ENCODE peak calls at places on chromosome 6, in seven cellular contexts. T is psoas muscle; I is CD4-positive, alpha-beta T cell; J is A549; Z is GM23248; Q is endodermal cell; G is coronary artery. U is an unnamed sample.

GRCh38 chr6:135144678-135145508 is 36.2 kb upstream of the MYB start:
- DNase-seq in T (no peak), I (no peak), J (peak), Z (peak), Q (no peak), G (no peak), U (no peak)

GRCh38 chr6:4687989-4688947 is 87.9 kb upstream of the CDYL start:
- DNase-seq in T (peak), I (no peak), J (peak), Z (peak), Q (no peak), G (no peak), U (no peak)

GRCh38 chr6:72218125-72218524 is 331.8 kb downstream of the RIMS1 start:
- DNase-seq in T (no peak), I (no peak), J (peak), Z (peak), Q (peak), G (no peak), U (no peak)

GRCh38 chr6:65299236-65299635 is 407.8 kb downstream of the EYS start:
- DNase-seq in T (no peak), I (no peak), J (no peak), Z (no peak), Q (no peak), G (no peak), U (no peak)

GRCh38 chr6:46174904-46175303 is 4.1 kb upstream of the ENPP5 start:
- DNase-seq in T (no peak), I (no peak), J (no peak), Z (no peak), Q (no peak), G (no peak), U (no peak)

GRCh38 chr6:158662607-158663464 is 13.0 kb downstream of the SYTL3 start:
- DNase-seq in T (peak), I (no peak), J (no peak), Z (no peak), Q (no peak), G (no peak), U (no peak)

GRCh38 chr6:131839388-131839787 is 31.6 kb downstream of the ENPP1 start:
- DNase-seq in T (no peak), I (no peak), J (no peak), Z (no peak), Q (no peak), G (no peak), U (no peak)

GRCh38 chr6:36904851-36905393 is 19.2 kb downstream of the C6orf89 start:
- DNase-seq in T (no peak), I (no peak), J (no peak), Z (no peak), Q (no peak), G (no peak), U (no peak)

GRCh38 chr6:167107787-167108186 is 15.1 kb upstream of the CCR6 start:
- DNase-seq in T (no peak), I (no peak), J (no peak), Z (no peak), Q (no peak), G (no peak), U (no peak)

GRCh38 chr6:34391711-34392496 is 565 bp downstream of the NUDT3 start:
- DNase-seq in T (peak), I (peak), J (peak), Z (peak), Q (peak), G (peak), U (peak)

GRCh38 chr6:137191670-137192069 is 18.2 kb upstream of the IL22RA2 start:
- DNase-seq in T (no peak), I (no peak), J (no peak), Z (no peak), Q (no peak), G (no peak), U (no peak)

GRCh38 chr6:90025418-90026089 is 131.3 kb downstream of the GJA10 start:
- DNase-seq in T (no peak), I (no peak), J (peak), Z (peak), Q (no peak), G (no peak), U (no peak)

GRCh38 chr6:90284236-90284744 is 12.4 kb downstream of the BACH2 start:
- DNase-seq in T (no peak), I (no peak), J (peak), Z (peak), Q (peak), G (no peak), U (no peak)

GRCh38 chr6:12232339-12232738 is 57.8 kb upstream of the EDN1 start:
- DNase-seq in T (no peak), I (no peak), J (no peak), Z (peak), Q (no peak), G (no peak), U (no peak)

GRCh38 chr6:45616209-45616608 is 238.5 kb upstream of the SUPT3H start:
- DNase-seq in T (no peak), I (no peak), J (no peak), Z (no peak), Q (no peak), G (no peak), U (no peak)

GRCh38 chr6:18741741-18742140 is 354.6 kb downstream of the RNF144B start:
- DNase-seq in T (no peak), I (no peak), J (no peak), Z (no peak), Q (no peak), G (no peak), U (no peak)

GRCh38 chr6:40398034-40398679 is 189.0 kb downstream of the LRFN2 start:
- DNase-seq in T (no peak), I (no peak), J (no peak), Z (no peak), Q (no peak), G (no peak), U (no peak)

GRCh38 chr6:52497652-52498408 is 77.7 kb downstream of the EFHC1 start:
- DNase-seq in T (peak), I (no peak), J (no peak), Z (peak), Q (no peak), G (no peak), U (peak)

GRCh38 chr6:18400831-18401446 is 13.8 kb downstream of the RNF144B start:
- DNase-seq in T (no peak), I (no peak), J (no peak), Z (peak), Q (no peak), G (no peak), U (no peak)

GRCh38 chr6:116019428-116019827 is 41.3 kb downstream of the FRK start:
- DNase-seq in T (no peak), I (no peak), J (no peak), Z (no peak), Q (no peak), G (no peak), U (no peak)

GRCh38 chr6:163162874-163163213 is 251.7 kb upstream of the QKI start:
- DNase-seq in T (no peak), I (no peak), J (no peak), Z (no peak), Q (no peak), G (no peak), U (no peak)

GRCh38 chr6:37552267-37552666 is 52.6 kb upstream of the CCDC167 start:
- DNase-seq in T (no peak), I (no peak), J (no peak), Z (no peak), Q (no peak), G (no peak), U (no peak)

GRCh38 chr6:133609404-133610270 is 279.3 kb upstream of the TCF21 start:
- DNase-seq in T (no peak), I (no peak), J (peak), Z (peak), Q (no peak), G (no peak), U (no peak)

GRCh38 chr6:136927313-136927712 is 5.2 kb downstream of the SLC35D3 start:
- DNase-seq in T (no peak), I (no peak), J (peak), Z (no peak), Q (peak), G (no peak), U (no peak)

GRCh38 chr6:121260651-121261102 is 73.6 kb downstream of the TBC1D32 start:
- DNase-seq in T (peak), I (no peak), J (no peak), Z (peak), Q (no peak), G (no peak), U (peak)

GRCh38 chr6:39143238-39143930 is 28.4 kb upstream of the SAYSD1 start:
- DNase-seq in T (no peak), I (no peak), J (no peak), Z (no peak), Q (no peak), G (no peak), U (no peak)

GRCh38 chr6:92047886-92048285 is 1371.5 kb downstream of the EPHA7 start:
- DNase-seq in T (no peak), I (no peak), J (no peak), Z (no peak), Q (no peak), G (no peak), U (no peak)

GRCh38 chr6:99178168-99178567 is 171.3 kb downstream of the FAXC start:
- DNase-seq in T (no peak), I (no peak), J (no peak), Z (no peak), Q (no peak), G (no peak), U (no peak)

GRCh38 chr6:25971187-25971811 is 8.7 kb downstream of the TRIM38 start:
- DNase-seq in T (peak), I (no peak), J (peak), Z (peak), Q (no peak), G (no peak), U (no peak)

GRCh38 chr6:31690231-31691077 is 9.6 kb upstream of the LY6G5C start:
- DNase-seq in T (no peak), I (no peak), J (no peak), Z (no peak), Q (no peak), G (no peak), U (no peak)
- H3K27ac ChIP-seq in T (no peak), I (no peak), J (no peak), Z (no peak), Q (no peak), G (no peak), U (no peak)

GRCh38 chr6:2819115-2819514 is 22.5 kb downstream of the SERPINB1 start:
- DNase-seq in T (no peak), I (no peak), J (no peak), Z (no peak), Q (no peak), G (no peak), U (no peak)
- H3K27ac ChIP-seq in T (no peak), I (no peak), J (peak), Z (peak), Q (no peak), G (peak), U (peak)

DNA sequence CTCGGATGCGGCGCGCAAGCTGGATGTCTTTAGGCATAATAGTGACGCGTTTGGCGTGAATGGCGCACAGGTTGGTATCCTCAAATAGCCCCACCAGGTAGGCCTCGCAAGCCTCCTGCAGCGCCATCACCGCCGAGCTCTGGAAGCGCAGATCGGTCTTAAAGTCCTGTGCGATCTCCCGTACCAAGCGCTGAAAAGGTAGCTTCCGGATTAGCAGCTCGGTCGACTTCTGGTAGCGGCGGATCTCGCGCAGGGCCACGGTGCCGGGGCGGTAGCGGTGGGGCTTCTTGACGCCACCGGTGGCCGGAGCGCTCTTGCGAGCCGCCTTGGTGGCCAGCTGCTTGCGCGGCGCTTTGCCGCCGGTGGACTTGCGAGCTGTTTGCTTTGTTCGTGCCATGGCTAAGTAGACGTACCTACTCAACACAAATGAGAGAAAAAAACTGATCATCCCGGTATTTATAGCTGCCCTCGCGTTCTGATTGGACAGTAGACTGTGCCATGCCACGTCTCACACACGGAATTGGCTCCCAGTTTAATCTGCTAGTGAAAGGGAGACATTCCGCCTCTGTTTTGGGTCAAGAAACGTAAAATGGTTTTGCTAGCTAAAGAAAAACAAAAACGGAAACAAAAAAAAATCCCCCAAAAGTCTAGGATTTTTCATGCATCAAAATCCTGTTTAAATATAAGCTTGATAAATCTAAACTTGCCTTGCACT is 40.1 kb downstream of the OR2B2 start:
- DNase-seq in T (peak), I (peak), J (peak), Z (peak), Q (peak), G (no peak), U (peak)
- H3K27ac ChIP-seq in T (no peak), I (peak), J (peak), Z (peak), Q (peak), G (peak), U (peak)

GRCh38 chr6:42779521-42779920 is 2.3 kb upstream of the BICRAL start:
- DNase-seq in T (no peak), I (no peak), J (no peak), Z (no peak), Q (no peak), G (no peak), U (no peak)

GRCh38 chr6:42774201-42774600 is 7.7 kb upstream of the BICRAL start:
- DNase-seq in T (no peak), I (no peak), J (no peak), Z (no peak), Q (no peak), G (no peak), U (no peak)

GRCh38 chr6:42781546-42781810 is 374 bp upstream of the BICRAL start:
- DNase-seq in T (no peak), I (no peak), J (no peak), Z (no peak), Q (no peak), G (no peak), U (no peak)

GRCh38 chr6:42778072-42778471 is 3.8 kb upstream of the BICRAL start:
- DNase-seq in T (no peak), I (no peak), J (no peak), Z (no peak), Q (no peak), G (no peak), U (no peak)

DNA sequence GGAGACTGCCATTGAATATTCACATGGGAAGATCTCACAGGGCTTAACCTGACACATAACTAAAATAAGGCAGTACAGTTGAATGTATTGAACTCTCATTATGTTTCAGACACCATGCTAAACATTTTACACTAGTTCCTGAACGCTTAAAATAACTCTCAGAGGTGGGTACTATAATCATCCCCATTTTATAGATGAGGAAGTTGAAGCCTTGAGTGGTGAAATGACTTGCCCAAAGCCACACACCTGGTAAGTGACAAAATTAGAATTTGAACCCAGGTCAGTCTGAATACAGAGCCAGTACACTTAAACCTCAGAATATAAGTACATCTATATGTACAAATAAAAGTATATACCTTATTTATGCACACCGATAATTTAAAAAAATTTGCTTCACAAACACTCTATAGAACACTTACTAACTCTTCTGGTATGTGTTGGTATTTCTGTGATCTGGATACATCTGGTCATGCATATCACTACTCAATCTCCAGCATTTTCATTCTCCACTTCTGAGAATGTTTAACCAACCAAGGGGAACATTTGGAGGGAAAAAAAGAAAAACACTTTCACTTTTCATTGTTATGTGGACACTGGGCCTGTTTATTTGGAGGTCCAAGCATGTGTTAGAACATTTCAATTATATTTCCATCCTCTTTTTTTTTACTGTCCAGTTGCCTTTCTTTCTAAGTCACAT is 4.6 kb upstream of the BICRAL start:
- DNase-seq in T (no peak), I (no peak), J (no peak), Z (peak), Q (no peak), G (no peak), U (no peak)
- H3K27ac ChIP-seq in T (no peak), I (no peak), J (no peak), Z (peak), Q (no peak), G (no peak), U (no peak)

DNA sequence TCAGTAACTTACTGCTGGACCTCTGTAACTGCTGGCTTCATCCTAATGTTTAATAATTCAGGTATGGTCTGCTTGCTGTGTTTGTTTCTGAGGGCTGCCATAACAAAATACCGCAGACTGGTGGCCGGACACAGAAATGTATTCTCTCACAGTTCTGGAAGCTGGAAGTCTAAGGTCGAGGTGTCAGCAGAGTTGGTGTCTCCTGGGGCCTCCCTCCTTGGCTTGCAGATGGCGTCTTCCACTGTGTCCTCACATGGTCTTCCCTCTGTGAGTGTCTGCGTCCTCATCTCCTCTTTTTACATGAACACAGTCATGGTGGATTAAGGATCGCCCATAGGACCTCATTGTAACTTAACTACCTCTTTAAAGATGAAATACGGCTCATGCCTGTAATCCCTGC is 389.7 kb upstream of the JARID2 start:
- DNase-seq in T (no peak), I (no peak), J (no peak), Z (no peak), Q (no peak), G (no peak), U (no peak)
- H3K27ac ChIP-seq in T (no peak), I (no peak), J (no peak), Z (no peak), Q (no peak), G (no peak), U (no peak)

DNA sequence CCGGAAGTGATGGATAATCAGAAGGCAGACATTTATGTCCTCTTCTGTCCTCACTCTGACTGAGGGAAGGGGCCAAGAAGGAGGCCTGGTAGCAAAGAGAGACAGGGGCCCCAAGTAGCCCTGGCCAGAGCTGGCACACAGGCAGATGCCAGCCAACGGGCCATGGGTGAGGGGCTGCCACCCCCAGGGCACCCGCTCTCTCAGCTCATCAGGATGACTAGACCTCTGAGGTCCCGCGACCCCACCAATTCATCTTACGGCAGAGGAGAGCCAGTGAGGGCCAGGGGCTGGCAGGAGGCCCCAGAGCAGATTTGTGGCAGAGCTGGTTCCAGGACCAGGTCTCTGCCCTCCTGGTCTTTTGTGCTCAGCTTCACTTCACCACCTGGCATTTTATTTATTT is 43.1 kb upstream of the MDFI start:
- DNase-seq in T (no peak), I (no peak), J (no peak), Z (no peak), Q (no peak), G (no peak), U (no peak)
- H3K27ac ChIP-seq in T (no peak), I (no peak), J (no peak), Z (no peak), Q (no peak), G (no peak), U (no peak)

DNA sequence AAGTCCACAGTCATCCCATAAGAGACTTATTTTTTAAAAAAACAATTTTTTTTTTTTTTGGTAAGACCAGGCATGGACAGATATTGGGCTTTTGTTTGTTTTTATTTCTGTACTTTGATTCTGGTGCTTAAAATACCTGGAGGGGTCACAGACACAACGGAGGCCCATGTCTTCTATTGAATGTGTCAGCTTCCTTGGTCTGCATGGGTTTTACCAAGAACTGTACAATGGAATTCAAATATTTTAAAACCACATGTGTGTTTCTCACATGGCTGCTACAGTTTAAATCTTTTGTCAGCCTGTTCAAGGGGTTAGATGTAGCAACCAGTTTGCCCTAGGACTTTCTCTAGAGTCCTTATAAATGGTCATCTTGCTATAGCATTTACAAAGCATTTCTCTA is 139.8 kb downstream of the SOX4 start:
- DNase-seq in T (no peak), I (no peak), J (no peak), Z (no peak), Q (no peak), G (no peak), U (no peak)
- H3K27ac ChIP-seq in T (no peak), I (no peak), J (peak), Z (no peak), Q (no peak), G (no peak), U (no peak)

GRCh38 chr6:126228001-126228791 is 111.7 kb upstream of the CENPW start:
- DNase-seq in T (no peak), I (no peak), J (no peak), Z (no peak), Q (no peak), G (no peak), U (no peak)
- H3K27ac ChIP-seq in T (no peak), I (no peak), J (no peak), Z (no peak), Q (no peak), G (no peak), U (no peak)

DNA sequence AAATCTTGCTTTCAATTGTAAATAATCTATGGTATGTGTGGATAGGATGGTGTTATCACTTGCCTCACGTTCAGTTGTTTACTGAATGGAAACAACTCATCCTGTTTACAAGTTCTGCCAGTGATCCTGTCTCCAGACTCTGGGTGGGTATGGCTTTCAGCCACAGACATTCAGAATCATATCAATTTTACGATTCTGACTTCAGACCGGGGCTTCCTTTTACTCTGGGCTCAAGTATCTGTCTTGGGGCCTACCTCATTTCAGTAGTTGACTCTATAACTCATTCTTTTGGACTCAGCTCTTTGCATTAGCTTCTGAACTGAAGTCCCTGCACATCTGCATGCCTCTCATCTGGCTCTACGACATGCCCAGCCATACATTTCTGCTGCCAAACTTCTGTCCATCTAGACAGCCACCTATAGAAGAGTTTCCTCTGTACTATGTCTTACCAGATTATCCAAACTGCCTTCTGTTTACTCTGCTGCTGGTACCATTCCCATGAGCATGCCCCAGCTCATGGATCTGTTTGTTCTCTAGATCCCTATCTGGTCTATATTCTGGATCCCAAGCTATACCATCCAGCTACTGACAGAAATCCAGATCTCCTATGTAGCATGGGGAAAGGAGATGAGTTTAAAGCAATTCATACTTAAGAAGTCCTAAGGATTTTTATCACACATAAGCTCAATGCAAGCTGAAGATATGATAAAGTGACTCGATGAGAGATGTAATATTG is 34.3 kb downstream of the FYN start:
- DNase-seq in T (no peak), I (no peak), J (no peak), Z (no peak), Q (no peak), G (no peak), U (no peak)
- H3K27ac ChIP-seq in T (no peak), I (peak), J (no peak), Z (no peak), Q (no peak), G (no peak), U (no peak)

U was measured in right cardiac atrium.